ENCODE peak calls at places on chromosomes 5 and 9, in six cellular contexts. X is HEK293T, F is D341Med, T is H4, L is NCI-H446 treated with DMSO at 0.1 percent for 48 hours, Z is caudate nucleus. Q is an unnamed sample.

GRCh38 chr5:157106668-157107461 is 2.0 kb downstream of the HAVCR2 start:
- DNase-seq in T (no peak), Z (no peak), X (no peak), L (no peak), F (no peak), Q (no peak)

GRCh38 chr5:132425975-132426524 is 56.5 kb downstream of the SLC22A5 start:
- DNase-seq in T (no peak), F (no peak), L (no peak), X (no peak), Z (no peak), Q (no peak)

GRCh38 chr5:151571270-151572173 is 19.6 kb downstream of the FAT2 start:
- DNase-seq in F (no peak), T (no peak), Z (no peak), L (no peak), X (no peak), Q (peak)

GRCh38 chr5:72459913-72460312 is 47.3 kb downstream of the ZNF366 start:
- DNase-seq in Z (no peak), X (no peak), T (no peak), L (no peak), F (no peak), Q (no peak)

GRCh38 chr5:71899865-71900342 is 180.8 kb downstream of the CARTPT start:
- DNase-seq in L (no peak), Z (no peak), T (no peak), F (no peak), X (no peak), Q (no peak)

GRCh38 chr9:117644133-117644532 is 60.1 kb upstream of the TLR4 start:
- DNase-seq in Z (no peak), X (no peak), L (no peak), F (no peak), T (no peak), Q (no peak)

GRCh38 chr5:79878131-79878630 is 112.9 kb downstream of the MTX3 start:
- DNase-seq in L (no peak), T (no peak), Z (no peak), F (no peak), X (no peak), Q (no peak)

GRCh38 chr9:27715651-27716050 is 142.4 kb upstream of the C9orf72 start:
- DNase-seq in T (no peak), Z (no peak), X (no peak), L (no peak), F (no peak), Q (no peak)

GRCh38 chr5:107519900-107520354 is 150.8 kb downstream of the EFNA5 start:
- DNase-seq in Z (no peak), L (no peak), T (no peak), X (no peak), F (no peak), Q (no peak)

GRCh38 chr5:159208508-159209437 is 580 bp downstream of the RNF145 start:
- DNase-seq in X (no peak), Z (no peak), L (no peak), T (peak), F (peak), Q (peak)

GRCh38 chr5:179680014-179680779 is 637 bp downstream of the CBY3 start:
- DNase-seq in F (no peak), T (no peak), L (no peak), X (no peak), Z (no peak), Q (no peak)

GRCh38 chr5:96408841-96409458 is 24.1 kb downstream of the PCSK1 start:
- DNase-seq in F (no peak), L (no peak), T (no peak), X (no peak), Z (no peak), Q (no peak)

GRCh38 chr5:31763399-31763798 is 124.5 kb downstream of the PDZD2 start:
- DNase-seq in L (no peak), X (no peak), T (no peak), Z (no peak), F (no peak), Q (no peak)

GRCh38 chr5:150661086-150661485 is at the start of gene MYOZ3:
- DNase-seq in Z (no peak), F (no peak), X (no peak), T (no peak), L (no peak), Q (no peak)

GRCh38 chr5:117188207-117188606 is 613.6 kb upstream of the SEMA6A start:
- DNase-seq in F (no peak), Z (no peak), L (no peak), T (no peak), X (no peak), Q (no peak)

GRCh38 chr9:107667700-107668099 is 178.1 kb upstream of the KLF4 start:
- DNase-seq in X (no peak), F (no peak), L (no peak), Z (no peak), T (no peak), Q (no peak)

GRCh38 chr9:88998506-88998905 is 7.2 kb downstream of the S1PR3 start:
- DNase-seq in L (no peak), X (no peak), F (no peak), T (no peak), Z (no peak), Q (no peak)

GRCh38 chr9:111423389-111423788 is 60.8 kb downstream of the ECPAS start:
- DNase-seq in L (no peak), Z (no peak), X (no peak), F (no peak), T (no peak), Q (no peak)

GRCh38 chr9:114117996-114118830 is 19.1 kb upstream of the KIF12 start:
- DNase-seq in T (no peak), X (no peak), Z (no peak), F (no peak), L (no peak), Q (peak)

GRCh38 chr9:71037521-71037920 is 83.9 kb downstream of the TRPM3 start:
- DNase-seq in F (no peak), T (no peak), X (no peak), Z (no peak), L (no peak), Q (no peak)

GRCh38 chr5:111781200-111781599 is 24.2 kb upstream of the NREP start:
- DNase-seq in Z (no peak), L (no peak), F (no peak), X (no peak), T (peak), Q (peak)

GRCh38 chr5:99973779-99974178 is 561.4 kb upstream of the FAM174A start:
- DNase-seq in F (no peak), L (no peak), Z (no peak), X (no peak), T (no peak), Q (no peak)

GRCh38 chr9:131153585-131153984 is 28.2 kb downstream of the NUP214 start:
- DNase-seq in T (no peak), L (no peak), Z (no peak), X (no peak), F (no peak), Q (no peak)

GRCh38 chr9:16032799-16033198 is 480.0 kb downstream of the CCDC171 start:
- DNase-seq in X (no peak), L (no peak), Z (no peak), F (no peak), T (peak), Q (no peak)

GRCh38 chr5:9864791-9865190 is 234.6 kb upstream of the TAS2R1 start:
- DNase-seq in F (no peak), T (no peak), Z (no peak), X (no peak), L (no peak), Q (no peak)

GRCh38 chr9:34377402-34377741 is 674 bp upstream of the MYORG start:
- DNase-seq in F (no peak), L (no peak), X (peak), Z (no peak), T (no peak), Q (no peak)

GRCh38 chr5:142540774-142541466 is 145.0 kb downstream of the FGF1 start:
- DNase-seq in X (no peak), T (no peak), L (no peak), F (no peak), Z (no peak), Q (no peak)

GRCh38 chr9:129483467-129484324 is 137.2 kb downstream of the C9orf50 start:
- DNase-seq in Z (peak), X (peak), F (no peak), L (peak), T (peak), Q (no peak)

GRCh38 chr5:173341911-173342535 is 13.8 kb upstream of the STC2 start:
- DNase-seq in T (no peak), L (no peak), X (no peak), Z (no peak), F (no peak), Q (no peak)

Q was measured in SK-MEL-5.